ENCODE peak calls at places on chromosomes 12 and 14, in four cellular contexts. Q is coronary artery, Z is upper lobe of right lung, U is testis. A is an unnamed sample.

GRCh38 chr12:86774841-86775386 is 518.7 kb upstream of the MGAT4C start:
- DNase-seq in U (no peak), Q (no peak), Z (no peak), A (no peak)

GRCh38 chr14:64844272-64844671 is 35.4 kb downstream of the SPTB start:
- DNase-seq in U (no peak), Q (no peak), Z (no peak), A (peak)

GRCh38 chr14:72714094-72714493 is 179.8 kb downstream of the DPF3 start:
- DNase-seq in Q (no peak), Z (peak), U (no peak), A (no peak)

GRCh38 chr14:58965601-58966000 is 222.9 kb upstream of the DAAM1 start:
- DNase-seq in U (no peak), Z (no peak), Q (no peak), A (no peak)

GRCh38 chr14:60349663-60350365 is 100.8 kb downstream of the PPM1A start:
- DNase-seq in Q (no peak), Z (no peak), U (peak), A (peak)

GRCh38 chr14:64123241-64123956 is 170.8 kb downstream of the ESR2 start:
- DNase-seq in U (no peak), Z (no peak), Q (no peak), A (no peak)

GRCh38 chr14:73726025-73726961 is 12.1 kb upstream of the PNMA1 start:
- DNase-seq in Z (peak), U (no peak), Q (peak), A (no peak)

GRCh38 chr12:44930972-44931600 is 55.0 kb upstream of the NELL2 start:
- DNase-seq in Z (no peak), U (no peak), Q (no peak), A (no peak)

GRCh38 chr12:15001733-15002471 is 29.1 kb downstream of the PDE6H start:
- DNase-seq in Q (no peak), U (peak), Z (peak), A (no peak)

GRCh38 chr14:55712505-55712904 is 132.5 kb downstream of the KTN1 start:
- DNase-seq in U (no peak), Q (no peak), Z (no peak), A (no peak)

GRCh38 chr14:106378191-106378590 is 851.8 kb downstream of the TMEM121 start:
- DNase-seq in Z (no peak), Q (no peak), U (no peak), A (peak)
- TF ChIP-seq CTCF in Z (peak), Q (no peak), U (no peak), A (peak)

DNA sequence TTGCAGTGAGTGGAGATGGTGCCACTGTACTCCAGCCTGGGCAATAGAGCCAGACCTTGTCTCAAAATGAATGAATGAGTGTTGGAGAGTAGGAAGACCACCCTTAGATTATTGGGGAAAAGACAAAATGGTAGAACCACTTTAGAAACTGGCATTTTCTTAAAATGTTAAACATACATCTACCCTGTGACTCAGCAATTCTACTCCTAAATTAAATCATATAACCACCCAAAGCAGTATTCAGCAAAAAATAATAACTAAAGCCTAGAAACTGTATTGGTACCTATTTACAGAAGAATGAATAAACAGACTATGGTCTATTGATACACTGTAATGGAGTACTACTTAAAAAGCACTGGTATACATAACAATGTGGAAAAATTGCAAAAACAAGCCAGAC is 9.1 kb downstream of the NUP37 start:
- DNase-seq in Z (no peak), Q (no peak), U (no peak), A (no peak)
- H3K27ac ChIP-seq in Z (no peak), Q (no peak), U (no peak), A (no peak)

DNA sequence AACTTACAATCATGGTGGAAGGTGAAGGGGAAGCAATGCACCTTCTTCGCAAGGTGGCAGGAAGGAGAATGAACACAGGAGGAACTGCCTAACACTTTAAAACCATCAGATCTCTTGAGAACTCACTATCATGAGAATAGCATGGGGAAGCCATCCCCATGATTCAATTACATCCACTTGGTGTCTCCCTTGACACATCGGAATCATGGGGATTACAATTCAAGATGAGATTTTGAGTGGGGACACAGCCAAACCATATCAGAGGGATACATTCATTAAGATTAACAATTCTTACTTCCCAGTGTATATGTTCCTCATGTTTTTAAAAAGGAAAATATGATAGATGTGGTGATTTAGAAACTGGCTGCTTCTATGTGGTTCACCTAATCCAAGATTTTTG is 117.9 kb downstream of the PDE3A start:
- DNase-seq in Z (no peak), U (no peak), Q (no peak), A (no peak)
- TF ChIP-seq CTCF in Z (no peak), U (no peak), Q (no peak), A (no peak)

DNA sequence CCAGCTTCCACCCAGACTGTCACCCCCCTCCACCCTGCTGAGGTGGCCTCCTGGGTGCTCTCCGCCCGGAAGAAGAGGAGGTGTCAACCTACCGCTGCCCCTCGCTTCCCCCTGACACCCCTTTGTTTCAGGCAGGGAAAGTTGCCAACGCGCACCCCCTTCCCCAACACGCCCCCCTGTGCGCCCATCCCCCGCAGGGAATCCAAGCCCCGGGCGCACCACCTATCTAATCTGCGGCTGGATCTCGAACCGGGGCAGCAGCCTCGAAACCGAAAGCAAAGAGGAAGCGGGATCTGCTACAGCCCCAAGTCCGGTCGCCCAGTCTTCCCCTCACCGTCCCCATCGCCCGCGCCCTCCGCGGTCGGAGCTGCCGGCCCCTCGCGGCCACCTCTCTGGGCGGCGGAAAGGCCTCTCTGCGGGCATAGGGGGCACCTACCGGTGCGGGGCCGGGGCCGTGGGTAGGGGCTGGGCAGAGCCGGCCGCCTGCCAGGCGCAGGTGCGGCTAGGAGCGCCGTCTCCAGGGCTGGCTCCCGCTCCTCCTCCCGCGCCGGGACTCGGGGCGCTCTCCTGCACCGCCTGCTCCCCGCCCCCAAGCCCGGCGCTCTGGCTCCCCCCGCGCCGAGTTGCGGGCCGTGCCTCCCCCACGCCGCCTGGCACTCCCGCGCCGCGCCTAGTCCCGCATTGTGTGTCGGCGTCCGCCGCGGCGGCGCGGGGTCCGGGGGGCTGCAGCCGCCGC is 18.3 kb upstream of the PLEKHH1 start:
- DNase-seq in U (peak), Z (peak), Q (no peak), A (peak)
- H3K27ac ChIP-seq in U (peak), Z (peak), Q (peak), A (no peak)

DNA sequence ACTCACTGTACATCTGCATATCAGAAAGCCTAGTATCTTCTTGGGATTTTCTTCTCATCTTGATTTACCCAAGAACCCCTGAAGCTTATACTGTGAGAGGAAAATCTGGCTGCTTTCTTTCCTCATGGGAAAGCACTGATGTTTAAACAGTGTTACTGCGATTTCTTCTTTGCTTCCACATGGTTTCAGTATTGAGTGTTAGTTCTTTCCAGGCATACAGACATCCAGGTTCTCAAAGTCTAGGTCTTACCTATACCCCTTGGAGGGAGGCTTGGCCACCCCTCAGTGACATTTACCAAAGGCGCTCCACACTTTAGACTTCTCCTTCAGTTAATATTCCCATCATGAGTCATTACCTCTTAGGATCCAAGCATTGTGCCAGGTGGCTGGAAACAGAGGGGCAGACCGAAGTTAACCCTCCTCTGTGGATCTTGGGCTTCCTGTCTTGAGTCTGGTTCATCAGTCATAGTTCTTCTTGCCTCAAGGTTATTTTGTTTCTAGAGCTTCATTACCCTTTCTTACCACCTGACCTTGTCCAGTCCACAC is 79.1 kb downstream of the TMEM117 start:
- DNase-seq in U (no peak), Z (no peak), Q (no peak), A (no peak)
- TF ChIP-seq CTCF in U (no peak), Z (no peak), Q (no peak), A (no peak)

DNA sequence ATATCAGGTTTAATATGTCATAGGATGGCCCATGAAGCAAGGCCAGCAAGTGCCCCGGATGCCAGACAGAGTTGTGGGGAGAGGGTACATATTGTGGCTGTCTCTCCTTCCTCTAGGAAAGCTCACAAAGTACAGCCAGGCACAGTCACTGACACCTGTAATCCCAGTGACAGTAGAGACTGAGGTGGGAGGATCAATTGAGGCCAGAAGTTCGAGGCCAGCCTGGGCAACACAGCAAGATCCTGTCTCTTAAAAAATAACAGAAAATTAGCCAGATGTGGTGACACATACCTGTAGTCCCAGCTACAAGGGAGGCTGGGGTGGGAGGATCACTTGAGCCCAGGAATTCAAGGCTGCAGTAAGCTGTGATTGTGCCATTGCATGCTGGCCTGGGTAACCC is 32.1 kb downstream of the SLC7A8 start:
- DNase-seq in Z (no peak), U (no peak), Q (no peak), A (no peak)
- H3K27ac ChIP-seq in Z (no peak), U (peak), Q (no peak), A (no peak)

GRCh38 chr14:69363055-69363454 is 35.0 kb downstream of the ERH start:
- DNase-seq in Z (no peak), U (peak), Q (no peak), A (no peak)
- TF ChIP-seq CTCF in Z (peak), U (peak), Q (peak), A (no peak)

DNA sequence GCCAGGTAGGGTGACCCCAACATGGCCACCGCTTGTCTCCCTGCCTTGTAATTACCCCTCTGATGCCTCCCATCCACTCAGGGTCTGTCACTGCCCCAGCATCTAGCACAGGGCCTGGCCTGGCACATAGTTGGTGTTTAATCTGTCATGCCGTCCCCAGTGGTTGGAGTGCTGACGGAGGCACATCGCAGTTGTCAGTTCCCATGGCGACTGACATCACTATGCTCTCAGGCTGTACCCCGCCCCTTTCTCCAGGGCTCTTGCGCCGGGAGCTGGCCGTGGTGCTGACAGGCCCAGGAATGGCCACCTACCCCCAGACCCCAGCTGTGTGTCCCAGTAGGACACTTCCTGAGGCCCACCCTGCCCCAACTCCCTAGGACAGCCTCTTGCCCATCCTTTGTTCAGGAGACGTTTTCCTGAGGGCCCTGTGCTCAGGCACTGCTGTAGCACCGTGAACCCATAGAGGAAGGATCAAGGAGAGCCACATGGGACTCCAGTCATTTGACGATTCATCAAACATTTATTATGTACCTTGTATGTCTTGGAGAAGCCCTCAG is 23.0 kb downstream of the FAM222A start:
- DNase-seq in Z (peak), Q (no peak), U (no peak), A (peak)
- H3K27ac ChIP-seq in Z (no peak), Q (no peak), U (no peak), A (no peak)

GRCh38 chr12:108129017-108129812 is at the start of gene WSCD2:
- DNase-seq in Z (peak), U (peak), Q (peak), A (peak)
- TF ChIP-seq CTCF in Z (peak), U (peak), Q (no peak), A (no peak)